ENCODE peak calls at places on chromosomes 11 and 22, in five cellular contexts. One of them, this sample, is unnamed.

GRCh38 chr11:122695076-122695620 is 39.6 kb downstream of the UBASH3B start:
- DNase-seq in cardiac fibroblast: peak
- DNase-seq in heart right ventricle: no peak
- DNase-seq in kidney epithelial cell: no peak
- DNase-seq in AG04450: no peak
- DNase-seq in this sample: no peak

GRCh38 chr11:103877221-103877620 is 159.2 kb upstream of the DDI1 start:
- DNase-seq in cardiac fibroblast: peak
- DNase-seq in heart right ventricle: no peak
- DNase-seq in kidney epithelial cell: no peak
- DNase-seq in AG04450: no peak
- DNase-seq in this sample: no peak

GRCh38 chr11:121352301-121352891 is 59.8 kb downstream of the SC5D start:
- DNase-seq in cardiac fibroblast: no peak
- DNase-seq in heart right ventricle: no peak
- DNase-seq in kidney epithelial cell: no peak
- DNase-seq in AG04450: no peak
- DNase-seq in this sample: no peak

GRCh38 chr22:39833610-39834009 is 60.0 kb downstream of the ENTHD1 start:
- DNase-seq in cardiac fibroblast: no peak
- DNase-seq in heart right ventricle: no peak
- DNase-seq in kidney epithelial cell: no peak
- DNase-seq in AG04450: no peak
- DNase-seq in this sample: no peak

GRCh38 chr11:2190670-2191471 is 19.3 kb upstream of the TH start:
- DNase-seq in cardiac fibroblast: no peak
- DNase-seq in heart right ventricle: no peak
- DNase-seq in kidney epithelial cell: no peak
- DNase-seq in AG04450: no peak
- DNase-seq in this sample: no peak

GRCh38 chr11:36069576-36070214 is 125.8 kb downstream of the LDLRAD3 start:
- DNase-seq in cardiac fibroblast: no peak
- DNase-seq in heart right ventricle: no peak
- DNase-seq in kidney epithelial cell: no peak
- DNase-seq in AG04450: no peak
- DNase-seq in this sample: no peak

GRCh38 chr11:43868852-43869567 is 11.6 kb upstream of the ALKBH3 start:
- DNase-seq in cardiac fibroblast: peak
- DNase-seq in heart right ventricle: no peak
- DNase-seq in kidney epithelial cell: peak
- DNase-seq in AG04450: no peak
- DNase-seq in this sample: no peak

GRCh38 chr11:60390389-60390788 is 5.9 kb upstream of the MS4A14 start:
- DNase-seq in cardiac fibroblast: no peak
- DNase-seq in heart right ventricle: no peak
- DNase-seq in kidney epithelial cell: no peak
- DNase-seq in AG04450: no peak
- DNase-seq in this sample: no peak

GRCh38 chr11:1936781-1937615 is 10.1 kb upstream of the MRPL23 start:
- DNase-seq in cardiac fibroblast: no peak
- DNase-seq in heart right ventricle: peak
- DNase-seq in kidney epithelial cell: no peak
- DNase-seq in AG04450: no peak
- DNase-seq in this sample: peak

GRCh38 chr11:82865841-82866240 is 34.4 kb downstream of the PRCP start:
- DNase-seq in cardiac fibroblast: no peak
- DNase-seq in heart right ventricle: no peak
- DNase-seq in kidney epithelial cell: no peak
- DNase-seq in AG04450: no peak
- DNase-seq in this sample: no peak

GRCh38 chr11:18522388-18522787 is 4.4 kb downstream of the TSG101 start:
- DNase-seq in cardiac fibroblast: peak
- DNase-seq in heart right ventricle: no peak
- DNase-seq in kidney epithelial cell: no peak
- DNase-seq in AG04450: no peak
- DNase-seq in this sample: no peak

GRCh38 chr22:39690901-39691620 is 120.5 kb downstream of the CACNA1I start:
- DNase-seq in cardiac fibroblast: peak
- DNase-seq in heart right ventricle: no peak
- DNase-seq in kidney epithelial cell: no peak
- DNase-seq in AG04450: no peak
- DNase-seq in this sample: no peak

GRCh38 chr11:125078516-125079140 is 15.5 kb downstream of the SLC37A2 start:
- DNase-seq in cardiac fibroblast: no peak
- DNase-seq in heart right ventricle: no peak
- DNase-seq in kidney epithelial cell: no peak
- DNase-seq in AG04450: no peak
- DNase-seq in this sample: no peak

GRCh38 chr22:46073683-46074504 is 76.4 kb upstream of the PPARA start:
- DNase-seq in cardiac fibroblast: peak
- DNase-seq in heart right ventricle: peak
- DNase-seq in kidney epithelial cell: no peak
- DNase-seq in AG04450: no peak
- DNase-seq in this sample: no peak

GRCh38 chr11:102446606-102447005 is 6.0 kb downstream of the TMEM123 start:
- DNase-seq in cardiac fibroblast: peak
- DNase-seq in heart right ventricle: no peak
- DNase-seq in kidney epithelial cell: no peak
- DNase-seq in AG04450: no peak
- DNase-seq in this sample: no peak

GRCh38 chr11:46338988-46339666 is 8.1 kb upstream of the DGKZ start:
- DNase-seq in cardiac fibroblast: no peak
- DNase-seq in heart right ventricle: peak
- DNase-seq in kidney epithelial cell: no peak
- DNase-seq in AG04450: no peak
- DNase-seq in this sample: no peak

GRCh38 chr11:131773626-131774025 is 403.2 kb downstream of the NTM start:
- DNase-seq in cardiac fibroblast: no peak
- DNase-seq in heart right ventricle: no peak
- DNase-seq in kidney epithelial cell: no peak
- DNase-seq in AG04450: no peak
- DNase-seq in this sample: no peak

GRCh38 chr11:11963842-11964773 is 44.3 kb downstream of the DKK3 start:
- DNase-seq in cardiac fibroblast: no peak
- DNase-seq in heart right ventricle: no peak
- DNase-seq in kidney epithelial cell: no peak
- DNase-seq in AG04450: no peak
- DNase-seq in this sample: no peak

GRCh38 chr11:128179049-128179448 is 408.3 kb downstream of the ETS1 start:
- DNase-seq in cardiac fibroblast: no peak
- DNase-seq in heart right ventricle: no peak
- DNase-seq in kidney epithelial cell: no peak
- DNase-seq in AG04450: no peak
- DNase-seq in this sample: no peak

GRCh38 chr11:30740071-30740470 is 153.9 kb upstream of the MPPED2 start:
- DNase-seq in cardiac fibroblast: no peak
- DNase-seq in heart right ventricle: no peak
- DNase-seq in kidney epithelial cell: no peak
- DNase-seq in AG04450: no peak
- DNase-seq in this sample: no peak

GRCh38 chr11:65744699-65745042 is 24.1 kb upstream of the RNASEH2C start:
- DNase-seq in cardiac fibroblast: no peak
- DNase-seq in heart right ventricle: no peak
- DNase-seq in kidney epithelial cell: no peak
- DNase-seq in AG04450: no peak
- DNase-seq in this sample: no peak

GRCh38 chr11:65741185-65741584 is 20.6 kb upstream of the RNASEH2C start:
- DNase-seq in cardiac fibroblast: no peak
- DNase-seq in heart right ventricle: no peak
- DNase-seq in kidney epithelial cell: no peak
- DNase-seq in AG04450: no peak
- DNase-seq in this sample: no peak

GRCh38 chr11:65742353-65742752 is 21.8 kb upstream of the RNASEH2C start:
- DNase-seq in cardiac fibroblast: no peak
- DNase-seq in heart right ventricle: no peak
- DNase-seq in kidney epithelial cell: no peak
- DNase-seq in AG04450: no peak
- DNase-seq in this sample: no peak

GRCh38 chr11:65745049-65745448 is 24.5 kb upstream of the RNASEH2C start:
- DNase-seq in cardiac fibroblast: no peak
- DNase-seq in heart right ventricle: no peak
- DNase-seq in kidney epithelial cell: no peak
- DNase-seq in AG04450: no peak
- DNase-seq in this sample: no peak

GRCh38 chr11:65743928-65744698 is 23.5 kb upstream of the RNASEH2C start:
- DNase-seq in cardiac fibroblast: peak
- DNase-seq in heart right ventricle: peak
- DNase-seq in kidney epithelial cell: no peak
- DNase-seq in AG04450: no peak
- DNase-seq in this sample: no peak
- TF ChIP-seq CTCF in cardiac fibroblast: peak
- TF ChIP-seq CTCF in heart right ventricle: no peak
- TF ChIP-seq CTCF in kidney epithelial cell: peak
- TF ChIP-seq CTCF in AG04450: peak
- TF ChIP-seq CTCF in this sample: no peak

DNA sequence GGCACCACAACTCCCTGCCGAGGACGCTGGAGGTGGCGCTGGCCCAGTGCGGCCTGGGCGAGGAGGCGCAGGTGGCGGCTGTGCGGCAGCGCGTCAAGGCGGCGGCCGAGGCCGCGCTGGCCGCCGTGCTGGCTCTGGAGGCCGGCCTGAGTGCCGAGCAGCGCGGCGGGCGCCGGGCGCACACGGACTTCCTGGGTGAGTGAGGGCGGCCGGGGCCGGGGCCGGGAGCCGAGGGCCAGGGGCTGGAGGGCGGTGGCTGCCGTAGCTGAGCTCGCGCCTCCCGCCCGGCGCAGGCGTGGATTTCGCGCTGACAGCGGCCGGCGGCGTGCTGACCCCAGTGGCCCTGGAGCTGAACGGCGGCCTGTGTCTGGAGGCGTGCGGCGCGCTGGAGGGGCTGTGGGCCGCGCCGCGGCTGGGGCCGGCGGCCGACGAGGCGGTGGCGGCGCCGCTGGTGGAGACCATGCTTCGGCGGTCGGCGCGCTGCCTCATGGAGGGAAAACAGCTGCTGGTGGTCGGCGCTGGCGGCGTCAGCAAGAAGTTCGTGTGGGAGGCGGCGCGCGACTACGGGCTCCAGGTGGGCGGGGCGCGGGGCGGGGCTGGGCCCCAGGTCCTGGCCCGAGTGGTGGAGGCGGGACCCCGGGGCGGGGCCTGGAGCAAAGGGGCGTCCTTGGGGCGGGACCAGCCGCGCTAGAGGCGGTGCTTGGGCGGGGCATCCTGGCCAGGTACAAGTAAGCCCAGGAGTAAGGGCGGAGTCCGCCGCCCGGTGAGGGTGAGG is 5.4 kb downstream of the CARNS1 start:
- DNase-seq in cardiac fibroblast: peak
- DNase-seq in heart right ventricle: peak
- DNase-seq in kidney epithelial cell: no peak
- DNase-seq in AG04450: peak
- DNase-seq in this sample: peak
- TF ChIP-seq CTCF in cardiac fibroblast: no peak
- TF ChIP-seq CTCF in heart right ventricle: no peak
- TF ChIP-seq CTCF in kidney epithelial cell: no peak
- TF ChIP-seq CTCF in AG04450: no peak
- TF ChIP-seq CTCF in this sample: no peak

GRCh38 chr11:93579187-93579773 is 36.1 kb upstream of the SMCO4 start:
- DNase-seq in cardiac fibroblast: no peak
- DNase-seq in heart right ventricle: no peak
- DNase-seq in kidney epithelial cell: no peak
- DNase-seq in AG04450: no peak
- DNase-seq in this sample: no peak

GRCh38 chr11:93572621-93573020 is 29.4 kb upstream of the SMCO4 start:
- DNase-seq in cardiac fibroblast: no peak
- DNase-seq in heart right ventricle: no peak
- DNase-seq in kidney epithelial cell: no peak
- DNase-seq in AG04450: no peak
- DNase-seq in this sample: no peak

GRCh38 chr11:93574821-93575220 is 31.6 kb upstream of the SMCO4 start:
- DNase-seq in cardiac fibroblast: no peak
- DNase-seq in heart right ventricle: no peak
- DNase-seq in kidney epithelial cell: no peak
- DNase-seq in AG04450: no peak
- DNase-seq in this sample: no peak

GRCh38 chr11:93573184-93573583 is 30.0 kb upstream of the SMCO4 start:
- DNase-seq in cardiac fibroblast: no peak
- DNase-seq in heart right ventricle: no peak
- DNase-seq in kidney epithelial cell: no peak
- DNase-seq in AG04450: no peak
- DNase-seq in this sample: no peak

GRCh38 chr11:93577291-93577690 is 34.1 kb upstream of the SMCO4 start:
- DNase-seq in cardiac fibroblast: peak
- DNase-seq in heart right ventricle: no peak
- DNase-seq in kidney epithelial cell: no peak
- DNase-seq in AG04450: no peak
- DNase-seq in this sample: no peak
- TF ChIP-seq CTCF in cardiac fibroblast: no peak
- TF ChIP-seq CTCF in heart right ventricle: no peak
- TF ChIP-seq CTCF in kidney epithelial cell: no peak
- TF ChIP-seq CTCF in AG04450: no peak
- TF ChIP-seq CTCF in this sample: no peak

GRCh38 chr11:3809624-3809928 is 1.2 kb downstream of the PGAP2 start:
- DNase-seq in cardiac fibroblast: no peak
- DNase-seq in heart right ventricle: no peak
- DNase-seq in kidney epithelial cell: no peak
- DNase-seq in AG04450: no peak
- DNase-seq in this sample: no peak

GRCh38 chr11:3810951-3811350 is 2.6 kb downstream of the PGAP2 start:
- DNase-seq in cardiac fibroblast: no peak
- DNase-seq in heart right ventricle: no peak
- DNase-seq in kidney epithelial cell: no peak
- DNase-seq in AG04450: no peak
- DNase-seq in this sample: no peak

GRCh38 chr11:3810446-3810845 is 2.1 kb downstream of the PGAP2 start:
- DNase-seq in cardiac fibroblast: no peak
- DNase-seq in heart right ventricle: no peak
- DNase-seq in kidney epithelial cell: no peak
- DNase-seq in AG04450: no peak
- DNase-seq in this sample: no peak

GRCh38 chr11:3807856-3808845 is at the start of gene PGAP2:
- DNase-seq in cardiac fibroblast: peak
- DNase-seq in heart right ventricle: peak
- DNase-seq in kidney epithelial cell: no peak
- DNase-seq in AG04450: no peak
- DNase-seq in this sample: peak

DNA sequence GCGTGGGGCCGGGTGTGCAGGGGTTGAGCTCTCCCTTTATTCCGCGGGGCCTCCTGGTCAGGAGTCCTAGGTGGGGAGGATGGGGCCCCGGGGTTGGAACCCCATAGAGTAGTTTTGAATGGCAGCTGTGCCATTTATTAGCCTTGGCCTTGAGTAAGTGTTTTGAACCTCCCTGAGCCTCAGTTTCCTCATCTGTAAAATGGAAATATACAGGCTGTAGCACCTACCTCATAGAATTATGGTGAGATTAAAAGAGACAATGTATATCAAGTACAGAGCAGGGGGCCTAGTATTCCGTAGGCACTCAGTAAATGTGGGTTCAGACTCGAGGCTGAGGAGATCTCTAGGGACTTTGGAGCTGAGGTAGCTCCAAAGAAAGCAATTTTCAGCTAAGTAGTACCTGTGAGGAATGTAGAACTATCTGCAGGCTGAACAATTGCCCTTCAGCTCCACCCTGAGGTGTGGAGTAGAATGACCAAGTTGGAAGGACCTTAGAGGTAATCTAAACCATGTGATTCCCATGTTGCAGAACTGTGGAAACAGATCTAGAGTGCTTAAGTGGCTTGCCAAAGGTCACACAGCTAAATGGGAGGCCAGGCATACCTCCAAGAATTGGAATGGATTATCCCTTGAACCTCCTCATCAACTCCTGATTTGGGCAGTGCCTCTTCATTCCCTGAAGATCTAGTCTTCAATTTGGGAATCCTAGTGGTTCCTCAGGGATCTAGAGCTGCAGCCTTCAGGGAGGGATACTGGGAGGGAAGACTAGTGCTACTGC is 675 bp downstream of the PGAP2 start:
- DNase-seq in cardiac fibroblast: peak
- DNase-seq in heart right ventricle: no peak
- DNase-seq in kidney epithelial cell: no peak
- DNase-seq in AG04450: no peak
- DNase-seq in this sample: no peak
- TF ChIP-seq CTCF in cardiac fibroblast: peak
- TF ChIP-seq CTCF in heart right ventricle: no peak
- TF ChIP-seq CTCF in kidney epithelial cell: peak
- TF ChIP-seq CTCF in AG04450: peak
- TF ChIP-seq CTCF in this sample: no peak